ENCODE peak calls at places on chromosomes 13 and 19, in six cellular contexts. One of them, this sample, is unnamed.

GRCh38 chr13:32126298-32126697 is 94.7 kb downstream of the FRY start:
- DNase-seq in fibroblast of the aortic adventitia: peak
- DNase-seq in cardiac fibroblast: peak
- DNase-seq in stomach: no peak
- DNase-seq in sciatic nerve: no peak
- DNase-seq in fibroblast of pulmonary artery: no peak
- DNase-seq in this sample: no peak

GRCh38 chr13:23621316-23621645 is 51.1 kb downstream of the TNFRSF19 start:
- DNase-seq in fibroblast of the aortic adventitia: peak
- DNase-seq in cardiac fibroblast: peak
- DNase-seq in stomach: no peak
- DNase-seq in sciatic nerve: no peak
- DNase-seq in fibroblast of pulmonary artery: peak
- DNase-seq in this sample: peak

GRCh38 chr13:34867590-34867989 is 74.5 kb upstream of the NBEA start:
- DNase-seq in fibroblast of the aortic adventitia: no peak
- DNase-seq in cardiac fibroblast: peak
- DNase-seq in stomach: no peak
- DNase-seq in sciatic nerve: no peak
- DNase-seq in fibroblast of pulmonary artery: peak
- DNase-seq in this sample: no peak

GRCh38 chr19:2351591-2351990 is 8.5 kb upstream of the TMPRSS9 start:
- DNase-seq in fibroblast of the aortic adventitia: no peak
- DNase-seq in cardiac fibroblast: no peak
- DNase-seq in stomach: no peak
- DNase-seq in sciatic nerve: no peak
- DNase-seq in fibroblast of pulmonary artery: no peak
- DNase-seq in this sample: no peak

GRCh38 chr13:50543767-50544166 is 299.7 kb downstream of the DLEU7 start:
- DNase-seq in fibroblast of the aortic adventitia: peak
- DNase-seq in cardiac fibroblast: peak
- DNase-seq in stomach: no peak
- DNase-seq in sciatic nerve: no peak
- DNase-seq in fibroblast of pulmonary artery: peak
- DNase-seq in this sample: no peak

GRCh38 chr13:45850020-45850613 is 1.4 kb downstream of the SIAH3 start:
- DNase-seq in fibroblast of the aortic adventitia: no peak
- DNase-seq in cardiac fibroblast: no peak
- DNase-seq in stomach: no peak
- DNase-seq in sciatic nerve: no peak
- DNase-seq in fibroblast of pulmonary artery: no peak
- DNase-seq in this sample: no peak

GRCh38 chr13:33031277-33031676 is 15.1 kb downstream of the KL start:
- DNase-seq in fibroblast of the aortic adventitia: no peak
- DNase-seq in cardiac fibroblast: no peak
- DNase-seq in stomach: no peak
- DNase-seq in sciatic nerve: no peak
- DNase-seq in fibroblast of pulmonary artery: no peak
- DNase-seq in this sample: no peak

GRCh38 chr13:40786568-40786996 is 2.8 kb upstream of the SLC25A15 start:
- DNase-seq in fibroblast of the aortic adventitia: no peak
- DNase-seq in cardiac fibroblast: peak
- DNase-seq in stomach: no peak
- DNase-seq in sciatic nerve: no peak
- DNase-seq in fibroblast of pulmonary artery: peak
- DNase-seq in this sample: peak

GRCh38 chr13:40568672-40569350 is 97.6 kb downstream of the FOXO1 start:
- DNase-seq in fibroblast of the aortic adventitia: peak
- DNase-seq in cardiac fibroblast: no peak
- DNase-seq in stomach: no peak
- DNase-seq in sciatic nerve: no peak
- DNase-seq in fibroblast of pulmonary artery: peak
- DNase-seq in this sample: peak

GRCh38 chr19:5343848-5344247 is 3.2 kb upstream of the PTPRS start:
- DNase-seq in fibroblast of the aortic adventitia: peak
- DNase-seq in cardiac fibroblast: peak
- DNase-seq in stomach: no peak
- DNase-seq in sciatic nerve: no peak
- DNase-seq in fibroblast of pulmonary artery: peak
- DNase-seq in this sample: no peak

GRCh38 chr13:62524061-62524460 is 1108.4 kb upstream of the PCDH20 start:
- DNase-seq in fibroblast of the aortic adventitia: no peak
- DNase-seq in cardiac fibroblast: no peak
- DNase-seq in stomach: no peak
- DNase-seq in sciatic nerve: no peak
- DNase-seq in fibroblast of pulmonary artery: no peak
- DNase-seq in this sample: no peak

GRCh38 chr19:49436381-49437017 is 4.8 kb downstream of the SLC17A7 start:
- DNase-seq in fibroblast of the aortic adventitia: no peak
- DNase-seq in cardiac fibroblast: no peak
- DNase-seq in stomach: no peak
- DNase-seq in sciatic nerve: no peak
- DNase-seq in fibroblast of pulmonary artery: no peak
- DNase-seq in this sample: peak

GRCh38 chr13:43878897-43879322 is 630 bp downstream of the CCDC122 start:
- DNase-seq in fibroblast of the aortic adventitia: peak
- DNase-seq in cardiac fibroblast: peak
- DNase-seq in stomach: peak
- DNase-seq in sciatic nerve: peak
- DNase-seq in fibroblast of pulmonary artery: peak
- DNase-seq in this sample: peak

GRCh38 chr13:27276188-27276587 is 5.6 kb downstream of the RASL11A start:
- DNase-seq in fibroblast of the aortic adventitia: peak
- DNase-seq in cardiac fibroblast: peak
- DNase-seq in stomach: no peak
- DNase-seq in sciatic nerve: no peak
- DNase-seq in fibroblast of pulmonary artery: peak
- DNase-seq in this sample: no peak

GRCh38 chr13:29435125-29435911 is 160.2 kb downstream of the SLC7A1 start:
- DNase-seq in fibroblast of the aortic adventitia: peak
- DNase-seq in cardiac fibroblast: peak
- DNase-seq in stomach: no peak
- DNase-seq in sciatic nerve: no peak
- DNase-seq in fibroblast of pulmonary artery: peak
- DNase-seq in this sample: no peak

GRCh38 chr19:2523630-2524311 is 47.8 kb downstream of the GADD45B start:
- DNase-seq in fibroblast of the aortic adventitia: peak
- DNase-seq in cardiac fibroblast: peak
- DNase-seq in stomach: no peak
- DNase-seq in sciatic nerve: no peak
- DNase-seq in fibroblast of pulmonary artery: peak
- DNase-seq in this sample: no peak